ENCODE peak calls at places on chromosomes 13 and 19, in nine cellular contexts. A is ovary, Z is endothelial cell, T is GM23338, K is mucosa of descending colon, Q is tibial artery, S is right atrium auricular region, B is GM10248, L is heart left ventricle. G is an unnamed sample.

GRCh38 chr13:44050450-44051063 is 170.9 kb downstream of the LACC1 start:
- DNase-seq in A (no peak), Z (no peak), T (peak; percentile 30), K (no peak), Q (no peak), S (no peak), B (peak; percentile 20), L (no peak), G (no peak)

GRCh38 chr13:43424386-43424785 is 362.4 kb downstream of the ENOX1 start:
- DNase-seq in A (no peak), Z (no peak), T (no peak), K (no peak), Q (no peak), S (no peak), B (no peak), L (no peak), G (no peak)

GRCh38 chr19:42197375-42197817 is 20.1 kb downstream of the DEDD2 start:
- DNase-seq in A (no peak), Z (no peak), T (peak; percentile 68), K (peak; percentile 42), Q (no peak), S (no peak), B (no peak), L (no peak), G (no peak)

GRCh38 chr13:111460548-111461444 is 140.4 kb downstream of the TEX29 start:
- DNase-seq in A (peak; percentile 42), Z (peak; percentile 59), T (peak; percentile 76), K (no peak), Q (no peak), S (no peak), B (no peak), L (peak; percentile 22), G (peak; percentile 21)

GRCh38 chr13:32445461-32445860 is 17.5 kb upstream of the N4BP2L1 start:
- DNase-seq in A (no peak), Z (no peak), T (no peak), K (no peak), Q (no peak), S (no peak), B (no peak), L (no peak), G (no peak)

GRCh38 chr19:34990578-34991192 is 9.4 kb upstream of the GRAMD1A start:
- DNase-seq in A (no peak), Z (no peak), T (no peak), K (no peak), Q (peak; percentile 35), S (no peak), B (no peak), L (no peak), G (peak; percentile 72)

GRCh38 chr13:109288151-109288709 is 498.2 kb downstream of the IRS2 start:
- DNase-seq in A (no peak), Z (no peak), T (no peak), K (no peak), Q (no peak), S (no peak), B (no peak), L (no peak), G (no peak)

GRCh38 chr13:108083056-108083455 is 132.3 kb downstream of the LIG4 start:
- DNase-seq in A (no peak), Z (no peak), T (peak; percentile 7), K (no peak), Q (no peak), S (no peak), B (no peak), L (no peak), G (no peak)

GRCh38 chr13:26037302-26037701 is 14.5 kb downstream of the SHISA2 start:
- DNase-seq in A (no peak), Z (peak; percentile 47), T (peak; percentile 92), K (no peak), Q (no peak), S (no peak), B (no peak), L (no peak), G (peak; percentile 52)

GRCh38 chr13:34152409-34152808 is 334.5 kb downstream of the RFC3 start:
- DNase-seq in A (no peak), Z (no peak), T (no peak), K (no peak), Q (no peak), S (no peak), B (no peak), L (no peak), G (no peak)

GRCh38 chr13:73335226-73335625 is 276.4 kb downstream of the KLF5 start:
- DNase-seq in A (no peak), Z (no peak), T (no peak), K (no peak), Q (no peak), S (no peak), B (no peak), L (no peak), G (no peak)

GRCh38 chr19:56026769-56027168 is 40.2 kb downstream of the NLRP5 start:
- DNase-seq in A (no peak), Z (no peak), T (no peak), K (no peak), Q (no peak), S (no peak), B (no peak), L (no peak), G (no peak)

DNA sequence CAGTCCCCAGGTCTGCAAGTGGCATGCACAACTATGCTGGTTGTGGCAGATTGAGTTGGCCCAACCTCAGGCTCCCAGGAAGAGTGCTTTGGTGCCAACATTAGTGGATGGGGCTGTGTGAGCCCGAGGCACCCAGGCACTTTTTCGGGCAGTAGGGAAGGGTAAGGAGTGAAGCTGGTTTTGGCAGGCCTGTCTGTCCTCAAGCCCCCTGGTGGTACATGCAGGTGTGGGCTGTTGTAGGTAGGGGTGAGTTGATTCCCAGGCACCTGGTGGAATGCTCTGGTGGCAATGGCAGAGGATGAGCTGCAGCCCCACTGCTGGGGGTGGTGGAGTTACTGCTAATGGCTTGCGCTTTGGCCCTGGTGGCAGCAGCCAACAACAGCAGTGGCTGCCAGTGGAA is 723.7 kb upstream of the SLITRK1 start:
- DNase-seq in A (no peak), Z (no peak), T (peak; percentile 69), K (no peak), Q (no peak), S (no peak), B (no peak), L (no peak), G (no peak)
- TF ChIP-seq CTCF in A (no peak), Z (peak; percentile 23), T (peak; percentile 49), K (no peak), Q (no peak), S (no peak), B (no peak), L (no peak), G (no peak)

DNA sequence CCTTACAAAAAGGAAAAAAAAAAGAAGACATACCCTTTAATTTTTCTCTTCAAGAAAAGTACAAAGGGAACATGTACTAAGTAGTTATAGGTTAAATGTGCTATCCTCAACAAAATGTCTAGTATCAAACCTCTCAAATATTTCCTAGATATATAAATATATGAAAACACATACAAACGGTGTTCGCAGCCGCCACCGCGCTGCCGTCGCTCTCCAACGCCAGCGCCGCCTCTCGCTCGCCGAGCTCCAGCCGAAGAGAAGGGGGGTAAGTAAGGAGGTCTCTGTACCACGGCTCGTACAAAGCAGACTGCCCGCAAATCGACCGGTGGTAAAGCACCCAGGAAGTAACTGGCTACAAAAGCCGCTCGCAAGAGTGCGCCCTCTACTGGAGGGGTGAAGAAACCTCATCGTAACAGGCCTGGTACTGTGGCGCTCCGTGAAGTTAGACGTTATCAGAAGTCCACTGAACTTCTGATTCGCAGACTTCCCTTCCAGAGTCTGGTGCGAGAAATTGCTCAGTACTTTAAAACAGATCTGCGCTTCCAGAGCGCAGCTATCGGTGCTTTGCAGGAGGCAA is 192.1 kb downstream of the DACH1 start:
- DNase-seq in A (no peak), Z (no peak), T (peak; percentile 16), K (no peak), Q (no peak), S (no peak), B (no peak), L (no peak), G (no peak)
- TF ChIP-seq CTCF in A (no peak), Z (peak; percentile 58), T (peak; percentile 61), K (no peak), Q (no peak), S (no peak), B (no peak), L (no peak), G (no peak)

DNA sequence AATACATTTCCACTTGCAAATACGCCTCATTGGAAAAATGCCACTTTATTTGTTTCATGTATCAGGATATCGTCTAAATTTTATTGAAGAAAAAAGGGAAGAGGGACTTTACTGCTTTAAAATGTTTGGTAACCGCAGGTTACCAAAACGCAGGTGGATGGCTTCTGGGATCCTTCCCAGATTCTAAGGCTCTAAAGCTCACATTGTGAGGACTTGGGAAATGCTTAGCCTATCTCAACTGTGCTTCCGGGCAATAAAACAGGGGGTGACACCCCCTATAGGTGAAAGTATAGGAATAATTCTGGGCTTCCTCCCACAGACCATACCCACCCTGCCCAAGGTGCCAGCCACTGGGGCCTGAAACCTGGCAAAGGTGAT is 73.2 kb upstream of the IPO5 start:
- DNase-seq in A (no peak), Z (no peak), T (no peak), K (no peak), Q (no peak), S (no peak), B (no peak), L (no peak), G (no peak)
- TF ChIP-seq CTCF in A (no peak), Z (no peak), T (no peak), K (no peak), Q (no peak), S (no peak), B (no peak), L (no peak), G (no peak)

GRCh38 chr19:14470031-14470876 is 4.9 kb downstream of the PTGER1 start:
- DNase-seq in A (no peak), Z (no peak), T (no peak), K (no peak), Q (no peak), S (no peak), B (no peak), L (no peak), G (no peak)

GRCh38 chr19:14467391-14467790 is 7.8 kb downstream of the PTGER1 start:
- DNase-seq in A (no peak), Z (no peak), T (no peak), K (no peak), Q (no peak), S (no peak), B (no peak), L (no peak), G (no peak)

GRCh38 chr19:14471436-14472187 is 3.5 kb downstream of the PTGER1 start:
- DNase-seq in A (no peak), Z (no peak), T (no peak), K (no peak), Q (no peak), S (no peak), B (no peak), L (no peak), G (no peak)

GRCh38 chr19:14463747-14464146 is 11.4 kb downstream of the PTGER1 start:
- DNase-seq in A (no peak), Z (no peak), T (no peak), K (no peak), Q (no peak), S (no peak), B (no peak), L (no peak), G (no peak)

DNA sequence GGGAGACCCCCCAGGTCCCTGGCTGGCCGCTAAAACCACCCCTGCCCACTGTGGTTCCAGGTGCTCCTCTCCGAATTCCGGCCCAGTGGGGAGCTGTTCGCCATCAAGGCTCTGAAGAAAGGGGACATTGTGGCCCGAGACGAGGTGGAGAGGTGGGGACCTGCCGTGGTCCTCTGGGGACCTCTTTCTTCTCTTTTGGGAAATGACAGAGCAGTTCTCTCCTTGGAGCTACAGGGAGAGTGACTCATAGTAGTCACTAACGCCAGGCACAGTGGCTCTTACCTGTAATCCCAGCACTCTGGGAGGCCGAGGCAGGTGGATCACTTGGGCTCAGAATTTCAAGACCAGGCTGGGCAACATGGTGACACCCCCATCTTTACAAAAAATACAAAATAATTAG is 7.3 kb downstream of the PTGER1 start:
- DNase-seq in A (no peak), Z (no peak), T (no peak), K (no peak), Q (no peak), S (no peak), B (no peak), L (no peak), G (no peak)
- TF ChIP-seq CTCF in A (no peak), Z (no peak), T (no peak), K (no peak), Q (no peak), S (no peak), B (no peak), L (no peak), G (no peak)